ENCODE peak calls at places on chromosome 16, in nine cellular contexts. T, A, K, Z, O, W, U, M and D are unnamed samples.

GRCh38 chr16:54547052-54547451 is 260.5 kb upstream of the IRX3 start:
- DNase-seq in T (no peak), A (no peak), K (no peak), Z (no peak), O (no peak), W (no peak), U (no peak), M (no peak), D (no peak)

GRCh38 chr16:22194707-22195444 is 11.2 kb upstream of the EEF2K start:
- DNase-seq in T (no peak), A (no peak), K (peak; percentile 73), Z (no peak), O (no peak), W (no peak), U (no peak), M (no peak), D (no peak)

GRCh38 chr16:60945225-60945624 is 1091.0 kb downstream of the CDH8 start:
- DNase-seq in T (no peak), A (no peak), K (no peak), Z (no peak), O (no peak), W (no peak), U (no peak), M (no peak), D (peak; percentile 8)

GRCh38 chr16:1006781-1007180 is 25.2 kb downstream of the SOX8 start:
- DNase-seq in T (no peak), A (no peak), K (no peak), Z (no peak), O (no peak), W (peak; percentile 77), U (no peak), M (no peak), D (no peak)

GRCh38 chr16:88804552-88805339 is 1.2 kb downstream of the CDT1 start:
- DNase-seq in T (no peak), A (no peak), K (peak; percentile 65), Z (no peak), O (peak; percentile 68), W (peak; percentile 81), U (no peak), M (no peak), D (no peak)

GRCh38 chr16:49952386-49952785 is 72.6 kb upstream of the CNEP1R1 start:
- DNase-seq in T (no peak), A (no peak), K (no peak), Z (no peak), O (no peak), W (no peak), U (no peak), M (no peak), D (no peak)

GRCh38 chr16:90044111-90044551 is 24.9 kb upstream of the DBNDD1 start:
- DNase-seq in T (no peak), A (peak; percentile 59), K (no peak), Z (peak; percentile 94), O (peak; percentile 69), W (no peak), U (no peak), M (no peak), D (no peak)

GRCh38 chr16:74190292-74190691 is 106.3 kb upstream of the PSMD7 start:
- DNase-seq in T (no peak), A (no peak), K (no peak), Z (no peak), O (no peak), W (no peak), U (no peak), M (no peak), D (no peak)

GRCh38 chr16:51355871-51356270 is 204.8 kb upstream of the SALL1 start:
- DNase-seq in T (no peak), A (no peak), K (no peak), Z (no peak), O (no peak), W (no peak), U (no peak), M (no peak), D (no peak)

GRCh38 chr16:16861546-16861945 is 482.6 kb downstream of the NPIPA7 start:
- DNase-seq in T (peak; percentile 53), A (peak; percentile 45), K (peak; percentile 73), Z (no peak), O (no peak), W (no peak), U (no peak), M (peak; percentile 46), D (peak; percentile 19)

GRCh38 chr16:49491111-49491670 is 117.6 kb downstream of the C16orf78 start:
- DNase-seq in T (no peak), A (no peak), K (no peak), Z (no peak), O (peak; percentile 17), W (no peak), U (peak; percentile 14), M (no peak), D (no peak)

GRCh38 chr16:1137604-1138003 is 15.3 kb upstream of the CACNA1H start:
- DNase-seq in T (peak; percentile 34), A (no peak), K (no peak), Z (no peak), O (no peak), W (peak; percentile 57), U (no peak), M (no peak), D (no peak)

GRCh38 chr16:813204-813915 is 12.8 kb upstream of the GNG13 start:
- DNase-seq in T (peak; percentile 6), A (no peak), K (peak; percentile 38), Z (no peak), O (no peak), W (peak; percentile 89), U (no peak), M (peak; percentile 21), D (no peak)

GRCh38 chr16:4874686-4875085 is 27.4 kb downstream of the UBN1 start:
- DNase-seq in T (no peak), A (no peak), K (no peak), Z (no peak), O (no peak), W (no peak), U (no peak), M (no peak), D (no peak)

GRCh38 chr16:30352488-30353401 is 2.4 kb downstream of the CD2BP2 start:
- DNase-seq in T (no peak), A (no peak), K (no peak), Z (no peak), O (no peak), W (no peak), U (no peak), M (no peak), D (no peak)
- H3K4me3 ChIP-seq in T (no peak overlapping the region), A (no peak overlapping the region), K (no peak overlapping the region), Z (no peak overlapping the region), O (no peak overlapping the region), W (no peak overlapping the region), U (no peak overlapping the region), M (no peak overlapping the region), D (no peak overlapping the region)

GRCh38 chr16:27315333-27316037 is 1.7 kb downstream of the IL4R start:
- DNase-seq in T (peak; percentile 43), A (peak; percentile 56), K (peak; percentile 38), Z (peak; percentile 99), O (peak; percentile 73), W (peak; percentile 58), U (peak; percentile 84), M (peak; percentile 93), D (no peak)
- H3K4me3 ChIP-seq in T (peak overlapping the region; percentile 83), A (peak overlapping the region; percentile 94), K (peak overlapping the region; percentile 78), Z (peak overlapping the region; percentile 91), O (peak overlapping the region; percentile 98), W (peak overlapping the region; percentile 96), U (peak overlapping the region; percentile 96), M (peak overlapping the region; percentile 84), D (peak overlapping the region; percentile 66)

DNA sequence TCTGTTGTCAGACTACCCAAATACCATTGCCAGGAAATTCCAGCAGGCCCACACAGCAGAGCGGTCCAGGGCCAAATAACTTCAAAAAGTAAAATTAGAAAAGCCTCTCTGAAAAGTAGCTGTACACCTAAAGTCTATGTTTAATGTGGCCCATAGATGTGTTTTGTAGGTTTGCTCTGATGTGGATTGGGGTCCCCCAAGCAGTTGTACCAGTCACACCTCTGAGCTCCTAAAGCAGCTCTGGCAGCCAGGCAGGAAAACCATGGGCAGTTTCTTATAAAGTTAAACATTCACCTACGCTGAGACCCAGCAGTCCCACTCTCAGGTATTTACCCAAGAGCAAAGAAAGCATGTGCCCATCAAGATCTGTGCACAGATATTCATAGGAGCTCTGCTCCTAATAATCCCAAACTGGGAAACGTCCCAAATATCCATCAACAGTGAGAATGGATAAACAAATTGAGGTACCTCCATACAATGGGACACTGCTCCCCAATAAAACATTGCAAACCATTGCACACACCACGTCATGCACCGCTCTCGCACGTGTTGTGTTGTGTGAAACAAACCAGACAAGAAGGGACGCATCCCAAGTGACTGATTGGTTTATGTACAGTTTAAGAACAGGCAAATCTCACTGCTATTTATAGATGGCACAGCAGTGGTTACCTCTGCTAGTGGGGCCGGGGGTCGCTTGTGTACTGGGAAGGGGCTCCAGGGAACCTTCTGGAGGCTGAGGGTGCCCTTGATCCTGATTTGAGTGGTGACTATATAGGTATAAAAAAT is 15.8 kb upstream of the PRM1 start:
- DNase-seq in T (no peak), A (peak; percentile 58), K (peak; percentile 42), Z (no peak), O (no peak), W (no peak), U (no peak), M (no peak), D (no peak)
- H3K4me3 ChIP-seq in T (no peak overlapping the region), A (peak overlapping the region; percentile 12), K (peak overlapping the region; percentile 37), Z (no peak overlapping the region), O (peak overlapping the region; percentile 16), W (peak overlapping the region; percentile 17), U (no peak overlapping the region), M (no peak overlapping the region), D (no peak overlapping the region)

DNA sequence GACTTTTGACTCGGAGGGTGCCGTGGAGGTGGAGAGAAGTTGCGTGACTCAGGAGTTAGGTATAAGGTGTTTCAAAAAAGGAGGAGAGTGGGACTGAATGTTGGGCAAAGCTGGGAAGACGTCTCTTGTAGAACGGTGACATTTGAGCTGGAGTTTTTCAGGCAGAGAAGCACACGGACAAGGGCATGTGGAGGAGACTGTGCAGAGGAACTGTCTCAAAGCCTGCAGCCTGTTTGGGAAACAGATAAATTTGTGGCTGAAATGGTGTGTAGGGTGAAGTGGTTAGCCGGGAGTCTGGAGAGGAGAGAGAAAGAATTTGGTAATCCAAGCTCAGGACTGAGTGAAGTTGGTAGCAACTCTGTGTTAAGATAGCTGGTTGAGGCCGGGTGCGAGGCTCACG is 9.8 kb downstream of the USP10 start:
- DNase-seq in T (no peak), A (no peak), K (no peak), Z (no peak), O (no peak), W (no peak), U (no peak), M (no peak), D (no peak)
- H3K4me3 ChIP-seq in T (no peak overlapping the region), A (no peak overlapping the region), K (no peak overlapping the region), Z (no peak overlapping the region), O (no peak overlapping the region), W (no peak overlapping the region), U (no peak overlapping the region), M (no peak overlapping the region), D (no peak overlapping the region)